ENCODE peak calls at places on chromosome 21, in five cellular contexts. G is hippocampal formation, E is Daoy, S is C1 segment of cervical spinal cord, L is NCI-H187. K is an unnamed sample.

GRCh38 chr21:9767592-9768375 is 753.6 kb upstream of the TPTE start:
- DNase-seq in G (no peak), E (peak; percentile 86), S (no peak), L (no peak), K (no peak)

GRCh38 chr21:45954271-45954670 is 27.3 kb upstream of the COL6A1 start:
- DNase-seq in G (no peak), E (no peak), S (no peak), L (no peak), K (no peak)

GRCh38 chr21:17758703-17759102 is 60.5 kb downstream of the C21orf91 start:
- DNase-seq in G (no peak), E (no peak), S (no peak), L (no peak), K (no peak)

GRCh38 chr21:38825269-38825668 is 19.5 kb downstream of the ETS2 start:
- DNase-seq in G (no peak), E (no peak), S (no peak), L (no peak), K (no peak)

GRCh38 chr21:46252840-46253239 is 24.3 kb upstream of the LSS start:
- DNase-seq in G (no peak), E (no peak), S (no peak), L (no peak), K (no peak)

GRCh38 chr21:31429500-31429899 is 85.4 kb upstream of the TIAM1 start:
- DNase-seq in G (no peak), E (no peak), S (no peak), L (no peak), K (no peak)

GRCh38 chr21:28971171-28971570 is 21.5 kb downstream of the LTN1 start:
- DNase-seq in G (no peak), E (no peak), S (no peak), L (no peak), K (no peak)

GRCh38 chr21:29145354-29145782 is 14.9 kb downstream of the MAP3K7CL start:
- DNase-seq in G (peak; percentile 43), E (peak; percentile 89), S (no peak), L (no peak), K (no peak)

GRCh38 chr21:45475004-45475685 is 67.1 kb downstream of the SLC19A1 start:
- DNase-seq in G (no peak), E (no peak), S (no peak), L (no peak), K (no peak)

K was measured in T-helper 1 cell.